ENCODE peak calls at places on chromosome 14, in ten cellular contexts. One of them, this sample, is unnamed.

GRCh38 chr14:69044965-69045555 is 66.0 kb upstream of the ACTN1 start:
- DNase-seq in foreskin fibroblast: no peak
- DNase-seq in aorta: peak
- DNase-seq in body of pancreas: no peak
- DNase-seq in GM06990: no peak
- DNase-seq in left ventricle myocardium inferior: peak
- DNase-seq in effector memory CD4-positive, alpha-beta T cell: no peak
- DNase-seq in tibial nerve: no peak
- DNase-seq in astrocyte of the cerebellum: peak
- DNase-seq in fibroblast of mammary gland: peak
- DNase-seq in this sample: no peak

GRCh38 chr14:67487937-67488893 is at the start of gene TMEM229B:
- DNase-seq in foreskin fibroblast: no peak
- DNase-seq in aorta: peak
- DNase-seq in body of pancreas: no peak
- DNase-seq in GM06990: peak
- DNase-seq in left ventricle myocardium inferior: no peak
- DNase-seq in effector memory CD4-positive, alpha-beta T cell: peak
- DNase-seq in tibial nerve: no peak
- DNase-seq in astrocyte of the cerebellum: no peak
- DNase-seq in fibroblast of mammary gland: no peak
- DNase-seq in this sample: no peak

GRCh38 chr14:35435177-35435576 is 30.6 kb upstream of the NFKBIA start:
- DNase-seq in foreskin fibroblast: no peak
- DNase-seq in aorta: no peak
- DNase-seq in body of pancreas: no peak
- DNase-seq in GM06990: no peak
- DNase-seq in left ventricle myocardium inferior: no peak
- DNase-seq in effector memory CD4-positive, alpha-beta T cell: no peak
- DNase-seq in tibial nerve: no peak
- DNase-seq in astrocyte of the cerebellum: no peak
- DNase-seq in fibroblast of mammary gland: peak
- DNase-seq in this sample: no peak

GRCh38 chr14:21087294-21088091 is 11.0 kb downstream of the ZNF219 start:
- DNase-seq in foreskin fibroblast: peak
- DNase-seq in aorta: peak
- DNase-seq in body of pancreas: peak
- DNase-seq in GM06990: no peak
- DNase-seq in left ventricle myocardium inferior: no peak
- DNase-seq in effector memory CD4-positive, alpha-beta T cell: peak
- DNase-seq in tibial nerve: no peak
- DNase-seq in astrocyte of the cerebellum: peak
- DNase-seq in fibroblast of mammary gland: peak
- DNase-seq in this sample: no peak

GRCh38 chr14:94936901-94937321 is 167.0 kb upstream of the GSC start:
- DNase-seq in foreskin fibroblast: no peak
- DNase-seq in aorta: peak
- DNase-seq in body of pancreas: peak
- DNase-seq in GM06990: no peak
- DNase-seq in left ventricle myocardium inferior: peak
- DNase-seq in effector memory CD4-positive, alpha-beta T cell: no peak
- DNase-seq in tibial nerve: no peak
- DNase-seq in astrocyte of the cerebellum: no peak
- DNase-seq in fibroblast of mammary gland: no peak
- DNase-seq in this sample: no peak

GRCh38 chr14:51873221-51873893 is 12.9 kb downstream of the GNG2 start:
- DNase-seq in foreskin fibroblast: peak
- DNase-seq in aorta: no peak
- DNase-seq in body of pancreas: no peak
- DNase-seq in GM06990: peak
- DNase-seq in left ventricle myocardium inferior: no peak
- DNase-seq in effector memory CD4-positive, alpha-beta T cell: no peak
- DNase-seq in tibial nerve: no peak
- DNase-seq in astrocyte of the cerebellum: peak
- DNase-seq in fibroblast of mammary gland: peak
- DNase-seq in this sample: no peak

GRCh38 chr14:79186523-79186922 is 1016.4 kb downstream of the NRXN3 start:
- DNase-seq in foreskin fibroblast: no peak
- DNase-seq in aorta: no peak
- DNase-seq in body of pancreas: no peak
- DNase-seq in GM06990: no peak
- DNase-seq in left ventricle myocardium inferior: no peak
- DNase-seq in effector memory CD4-positive, alpha-beta T cell: no peak
- DNase-seq in tibial nerve: no peak
- DNase-seq in astrocyte of the cerebellum: no peak
- DNase-seq in fibroblast of mammary gland: peak
- DNase-seq in this sample: no peak

GRCh38 chr14:68634346-68634745 is 158.5 kb downstream of the ZFP36L1 start:
- DNase-seq in foreskin fibroblast: no peak
- DNase-seq in aorta: no peak
- DNase-seq in body of pancreas: no peak
- DNase-seq in GM06990: no peak
- DNase-seq in left ventricle myocardium inferior: no peak
- DNase-seq in effector memory CD4-positive, alpha-beta T cell: no peak
- DNase-seq in tibial nerve: no peak
- DNase-seq in astrocyte of the cerebellum: no peak
- DNase-seq in fibroblast of mammary gland: no peak
- DNase-seq in this sample: no peak

GRCh38 chr14:38339704-38340103 is 83.8 kb upstream of the CLEC14A start:
- DNase-seq in foreskin fibroblast: peak
- DNase-seq in aorta: no peak
- DNase-seq in body of pancreas: no peak
- DNase-seq in GM06990: no peak
- DNase-seq in left ventricle myocardium inferior: no peak
- DNase-seq in effector memory CD4-positive, alpha-beta T cell: no peak
- DNase-seq in tibial nerve: no peak
- DNase-seq in astrocyte of the cerebellum: no peak
- DNase-seq in fibroblast of mammary gland: peak
- DNase-seq in this sample: no peak

GRCh38 chr14:35355981-35356839 is 48.3 kb downstream of the NFKBIA start:
- DNase-seq in foreskin fibroblast: no peak
- DNase-seq in aorta: peak
- DNase-seq in body of pancreas: peak
- DNase-seq in GM06990: no peak
- DNase-seq in left ventricle myocardium inferior: no peak
- DNase-seq in effector memory CD4-positive, alpha-beta T cell: no peak
- DNase-seq in tibial nerve: no peak
- DNase-seq in astrocyte of the cerebellum: no peak
- DNase-seq in fibroblast of mammary gland: no peak
- DNase-seq in this sample: no peak

GRCh38 chr14:100728962-100729361 is 2.3 kb downstream of the DLK1 start:
- DNase-seq in foreskin fibroblast: no peak
- DNase-seq in aorta: no peak
- DNase-seq in body of pancreas: no peak
- DNase-seq in GM06990: no peak
- DNase-seq in left ventricle myocardium inferior: no peak
- DNase-seq in effector memory CD4-positive, alpha-beta T cell: no peak
- DNase-seq in tibial nerve: no peak
- DNase-seq in astrocyte of the cerebellum: no peak
- DNase-seq in fibroblast of mammary gland: no peak
- DNase-seq in this sample: no peak

GRCh38 chr14:104895786-104896642 is 28.7 kb upstream of the PLD4 start:
- DNase-seq in foreskin fibroblast: no peak
- DNase-seq in aorta: peak
- DNase-seq in body of pancreas: peak
- DNase-seq in GM06990: no peak
- DNase-seq in left ventricle myocardium inferior: peak
- DNase-seq in effector memory CD4-positive, alpha-beta T cell: no peak
- DNase-seq in tibial nerve: no peak
- DNase-seq in astrocyte of the cerebellum: no peak
- DNase-seq in fibroblast of mammary gland: no peak
- DNase-seq in this sample: peak

GRCh38 chr14:37170993-37171392 is 1.4 kb downstream of the SLC25A21 start:
- DNase-seq in foreskin fibroblast: no peak
- DNase-seq in aorta: no peak
- DNase-seq in body of pancreas: no peak
- DNase-seq in GM06990: no peak
- DNase-seq in left ventricle myocardium inferior: no peak
- DNase-seq in effector memory CD4-positive, alpha-beta T cell: no peak
- DNase-seq in tibial nerve: no peak
- DNase-seq in astrocyte of the cerebellum: no peak
- DNase-seq in fibroblast of mammary gland: no peak
- DNase-seq in this sample: no peak

GRCh38 chr14:37171678-37172023 is 755 bp downstream of the SLC25A21 start:
- DNase-seq in foreskin fibroblast: no peak
- DNase-seq in aorta: no peak
- DNase-seq in body of pancreas: no peak
- DNase-seq in GM06990: no peak
- DNase-seq in left ventricle myocardium inferior: no peak
- DNase-seq in effector memory CD4-positive, alpha-beta T cell: no peak
- DNase-seq in tibial nerve: no peak
- DNase-seq in astrocyte of the cerebellum: no peak
- DNase-seq in fibroblast of mammary gland: no peak
- DNase-seq in this sample: no peak

GRCh38 chr14:37172024-37172869 is at the start of gene SLC25A21:
- DNase-seq in foreskin fibroblast: peak
- DNase-seq in aorta: peak
- DNase-seq in body of pancreas: peak
- DNase-seq in GM06990: peak
- DNase-seq in left ventricle myocardium inferior: peak
- DNase-seq in effector memory CD4-positive, alpha-beta T cell: no peak
- DNase-seq in tibial nerve: peak
- DNase-seq in astrocyte of the cerebellum: peak
- DNase-seq in fibroblast of mammary gland: peak
- DNase-seq in this sample: peak

GRCh38 chr14:37170237-37170636 is 2.2 kb downstream of the SLC25A21 start:
- DNase-seq in foreskin fibroblast: no peak
- DNase-seq in aorta: no peak
- DNase-seq in body of pancreas: no peak
- DNase-seq in GM06990: no peak
- DNase-seq in left ventricle myocardium inferior: no peak
- DNase-seq in effector memory CD4-positive, alpha-beta T cell: no peak
- DNase-seq in tibial nerve: no peak
- DNase-seq in astrocyte of the cerebellum: no peak
- DNase-seq in fibroblast of mammary gland: no peak
- DNase-seq in this sample: no peak

DNA sequence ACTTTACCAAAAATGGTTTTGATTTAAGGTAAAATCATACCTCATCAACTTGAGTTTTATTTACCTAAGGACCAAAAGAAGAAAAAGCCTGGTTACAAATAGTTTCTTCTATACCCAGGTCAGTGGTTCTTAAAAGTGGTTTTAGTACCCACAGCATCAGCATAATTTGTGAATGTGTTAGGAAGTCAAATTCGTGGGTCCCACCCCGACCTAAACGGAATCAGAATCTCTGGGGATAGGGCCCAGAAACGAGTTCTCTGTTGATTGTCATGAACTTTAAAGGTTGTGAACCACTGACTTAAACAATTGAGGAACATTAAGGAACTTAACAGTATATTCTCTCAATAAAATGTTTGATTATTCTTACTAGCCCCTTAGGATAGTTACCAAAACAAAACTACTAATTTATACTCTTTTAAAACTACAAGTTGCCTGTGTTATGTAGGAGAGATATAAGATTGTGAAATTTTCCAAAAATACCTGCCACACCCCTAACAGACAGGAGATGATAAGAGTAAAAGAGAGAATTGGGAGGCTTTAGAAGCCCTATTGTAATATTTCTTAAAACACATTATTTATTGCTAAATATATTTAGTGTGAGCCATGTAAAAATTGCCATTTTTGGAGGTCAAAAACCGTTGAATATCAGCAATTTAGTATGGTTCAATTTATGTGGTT is 669 bp upstream of the SLC25A21 start:
- DNase-seq in foreskin fibroblast: no peak
- DNase-seq in aorta: no peak
- DNase-seq in body of pancreas: no peak
- DNase-seq in GM06990: no peak
- DNase-seq in left ventricle myocardium inferior: no peak
- DNase-seq in effector memory CD4-positive, alpha-beta T cell: no peak
- DNase-seq in tibial nerve: no peak
- DNase-seq in astrocyte of the cerebellum: no peak
- DNase-seq in fibroblast of mammary gland: no peak
- DNase-seq in this sample: no peak
- H3K4me3 ChIP-seq in foreskin fibroblast: peak
- H3K4me3 ChIP-seq in aorta: peak
- H3K4me3 ChIP-seq in body of pancreas: peak
- H3K4me3 ChIP-seq in GM06990: no peak
- H3K4me3 ChIP-seq in left ventricle myocardium inferior: peak
- H3K4me3 ChIP-seq in effector memory CD4-positive, alpha-beta T cell: no peak
- H3K4me3 ChIP-seq in tibial nerve: peak
- H3K4me3 ChIP-seq in astrocyte of the cerebellum: peak
- H3K4me3 ChIP-seq in fibroblast of mammary gland: peak
- H3K4me3 ChIP-seq in this sample: peak

DNA sequence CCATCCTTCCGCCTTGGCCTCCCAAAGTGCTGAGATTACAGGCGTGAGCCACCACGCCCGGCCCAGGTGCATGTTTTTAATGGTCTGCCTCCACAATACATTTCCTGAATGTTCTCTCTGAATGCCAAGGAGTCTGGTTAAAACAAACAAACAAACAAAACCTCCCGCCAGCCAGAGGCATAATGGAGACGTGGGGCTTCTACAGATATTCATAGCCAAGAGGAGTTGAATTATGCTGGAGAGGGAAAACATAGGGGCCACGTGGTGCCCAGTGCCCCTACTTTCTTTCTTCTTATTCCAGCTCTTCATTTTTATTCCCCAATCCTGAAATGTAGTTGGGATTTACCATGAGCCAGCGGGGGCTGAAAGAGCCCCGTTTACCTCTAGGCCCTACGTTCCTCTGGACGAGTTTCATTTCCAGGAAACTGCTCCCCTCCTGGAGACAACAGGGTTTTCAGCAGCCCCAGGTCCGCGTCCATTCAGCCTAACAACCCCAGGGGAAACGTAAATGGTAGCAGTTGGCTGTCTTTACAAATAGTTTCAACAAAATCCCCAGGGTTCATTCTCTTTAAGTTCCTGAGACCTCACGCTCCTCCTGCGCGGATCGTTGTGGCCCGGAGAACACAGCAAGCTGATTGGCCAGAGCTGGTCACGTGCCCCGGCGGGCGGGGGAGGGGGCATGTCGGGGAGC is 108.5 kb upstream of the ESRRB start:
- DNase-seq in foreskin fibroblast: peak
- DNase-seq in aorta: peak
- DNase-seq in body of pancreas: peak
- DNase-seq in GM06990: no peak
- DNase-seq in left ventricle myocardium inferior: peak
- DNase-seq in effector memory CD4-positive, alpha-beta T cell: no peak
- DNase-seq in tibial nerve: peak
- DNase-seq in astrocyte of the cerebellum: peak
- DNase-seq in fibroblast of mammary gland: peak
- DNase-seq in this sample: peak
- H3K4me3 ChIP-seq in foreskin fibroblast: peak
- H3K4me3 ChIP-seq in aorta: peak
- H3K4me3 ChIP-seq in body of pancreas: peak
- H3K4me3 ChIP-seq in GM06990: no peak
- H3K4me3 ChIP-seq in left ventricle myocardium inferior: peak
- H3K4me3 ChIP-seq in effector memory CD4-positive, alpha-beta T cell: no peak
- H3K4me3 ChIP-seq in tibial nerve: peak
- H3K4me3 ChIP-seq in astrocyte of the cerebellum: peak
- H3K4me3 ChIP-seq in fibroblast of mammary gland: peak
- H3K4me3 ChIP-seq in this sample: peak

GRCh38 chr14:74940956-74941565 is 14.3 kb downstream of the PGF start:
- DNase-seq in foreskin fibroblast: no peak
- DNase-seq in aorta: peak
- DNase-seq in body of pancreas: no peak
- DNase-seq in GM06990: no peak
- DNase-seq in left ventricle myocardium inferior: no peak
- DNase-seq in effector memory CD4-positive, alpha-beta T cell: no peak
- DNase-seq in tibial nerve: no peak
- DNase-seq in astrocyte of the cerebellum: no peak
- DNase-seq in fibroblast of mammary gland: no peak
- DNase-seq in this sample: no peak
- H3K4me3 ChIP-seq in foreskin fibroblast: no peak
- H3K4me3 ChIP-seq in aorta: no peak
- H3K4me3 ChIP-seq in body of pancreas: no peak
- H3K4me3 ChIP-seq in GM06990: peak
- H3K4me3 ChIP-seq in left ventricle myocardium inferior: no peak
- H3K4me3 ChIP-seq in effector memory CD4-positive, alpha-beta T cell: peak
- H3K4me3 ChIP-seq in tibial nerve: no peak
- H3K4me3 ChIP-seq in astrocyte of the cerebellum: no peak
- H3K4me3 ChIP-seq in fibroblast of mammary gland: no peak
- H3K4me3 ChIP-seq in this sample: no peak

GRCh38 chr14:60865378-60866127 is 115.3 kb downstream of the TRMT5 start:
- DNase-seq in foreskin fibroblast: no peak
- DNase-seq in aorta: no peak
- DNase-seq in body of pancreas: no peak
- DNase-seq in GM06990: no peak
- DNase-seq in left ventricle myocardium inferior: no peak
- DNase-seq in effector memory CD4-positive, alpha-beta T cell: no peak
- DNase-seq in tibial nerve: no peak
- DNase-seq in astrocyte of the cerebellum: no peak
- DNase-seq in fibroblast of mammary gland: no peak
- DNase-seq in this sample: no peak
- H3K4me3 ChIP-seq in foreskin fibroblast: no peak
- H3K4me3 ChIP-seq in aorta: no peak
- H3K4me3 ChIP-seq in body of pancreas: peak
- H3K4me3 ChIP-seq in GM06990: no peak
- H3K4me3 ChIP-seq in left ventricle myocardium inferior: no peak
- H3K4me3 ChIP-seq in effector memory CD4-positive, alpha-beta T cell: no peak
- H3K4me3 ChIP-seq in tibial nerve: no peak
- H3K4me3 ChIP-seq in astrocyte of the cerebellum: no peak
- H3K4me3 ChIP-seq in fibroblast of mammary gland: no peak
- H3K4me3 ChIP-seq in this sample: no peak

This sample was measured in prostate gland.